ENCODE peak calls at places on chromosomes 7 and 10, in ten cellular contexts. One of them, this sample, is unnamed.

GRCh38 chr10:60942604-60943269 is 1.2 kb downstream of the RHOBTB1 start:
- DNase-seq in PC-3: peak; percentile 46
- DNase-seq in WERI-Rb-1: peak; percentile 9
- DNase-seq in endothelial cell: no peak
- DNase-seq in GM12865: peak; percentile 26
- DNase-seq in MM.1S: no peak
- DNase-seq in lower lobe of right lung: peak; percentile 65
- DNase-seq in AG09309: no peak
- DNase-seq in astrocyte of the spinal cord: peak; percentile 44
- DNase-seq in ovary: peak; percentile 53
- DNase-seq in this sample: no peak

GRCh38 chr7:98133181-98133580 is 26.5 kb downstream of the LMTK2 start:
- DNase-seq in GM12865: peak; percentile 83
- DNase-seq in ovary: no peak
- DNase-seq in PC-3: peak; percentile 73
- DNase-seq in astrocyte of the spinal cord: peak; percentile 22
- DNase-seq in MM.1S: peak; percentile 91
- DNase-seq in endothelial cell: no peak
- DNase-seq in AG09309: no peak
- DNase-seq in lower lobe of right lung: no peak
- DNase-seq in WERI-Rb-1: no peak
- DNase-seq in this sample: no peak

GRCh38 chr7:15801565-15801964 is 115.1 kb upstream of the MEOX2 start:
- DNase-seq in MM.1S: no peak
- DNase-seq in astrocyte of the spinal cord: peak; percentile 89
- DNase-seq in GM12865: no peak
- DNase-seq in PC-3: no peak
- DNase-seq in WERI-Rb-1: no peak
- DNase-seq in lower lobe of right lung: no peak
- DNase-seq in ovary: peak; percentile 22
- DNase-seq in endothelial cell: no peak
- DNase-seq in AG09309: peak; percentile 29
- DNase-seq in this sample: no peak

GRCh38 chr7:18607025-18607424 is 111.5 kb downstream of the HDAC9 start:
- DNase-seq in ovary: no peak
- DNase-seq in GM12865: no peak
- DNase-seq in MM.1S: no peak
- DNase-seq in astrocyte of the spinal cord: peak; percentile 56
- DNase-seq in endothelial cell: no peak
- DNase-seq in AG09309: no peak
- DNase-seq in PC-3: peak; percentile 58
- DNase-seq in WERI-Rb-1: no peak
- DNase-seq in lower lobe of right lung: no peak
- DNase-seq in this sample: peak; percentile 11

GRCh38 chr7:47441796-47442744 is 139.8 kb downstream of the TNS3 start:
- DNase-seq in endothelial cell: no peak
- DNase-seq in PC-3: no peak
- DNase-seq in astrocyte of the spinal cord: peak; percentile 23
- DNase-seq in ovary: no peak
- DNase-seq in WERI-Rb-1: no peak
- DNase-seq in AG09309: no peak
- DNase-seq in lower lobe of right lung: no peak
- DNase-seq in MM.1S: no peak
- DNase-seq in GM12865: no peak
- DNase-seq in this sample: no peak

GRCh38 chr10:36534471-36535002 is 590.9 kb upstream of the ANKRD30A start:
- DNase-seq in AG09309: peak; percentile 81
- DNase-seq in WERI-Rb-1: peak; percentile 9
- DNase-seq in lower lobe of right lung: no peak
- DNase-seq in ovary: no peak
- DNase-seq in endothelial cell: no peak
- DNase-seq in GM12865: peak; percentile 38
- DNase-seq in astrocyte of the spinal cord: peak; percentile 92
- DNase-seq in PC-3: peak; percentile 100
- DNase-seq in MM.1S: peak; percentile 67
- DNase-seq in this sample: peak; percentile 99

GRCh38 chr7:45582136-45582742 is 8.1 kb downstream of the ADCY1 start:
- DNase-seq in astrocyte of the spinal cord: no peak
- DNase-seq in AG09309: no peak
- DNase-seq in endothelial cell: no peak
- DNase-seq in lower lobe of right lung: no peak
- DNase-seq in ovary: no peak
- DNase-seq in MM.1S: no peak
- DNase-seq in WERI-Rb-1: no peak
- DNase-seq in GM12865: no peak
- DNase-seq in PC-3: no peak
- DNase-seq in this sample: no peak

GRCh38 chr10:18523025-18523424 is 128.4 kb downstream of the NSUN6 start:
- DNase-seq in GM12865: no peak
- DNase-seq in AG09309: no peak
- DNase-seq in lower lobe of right lung: no peak
- DNase-seq in WERI-Rb-1: no peak
- DNase-seq in MM.1S: no peak
- DNase-seq in astrocyte of the spinal cord: no peak
- DNase-seq in ovary: no peak
- DNase-seq in PC-3: no peak
- DNase-seq in endothelial cell: no peak
- DNase-seq in this sample: peak; percentile 4

GRCh38 chr10:66788142-66788541 is 137.7 kb upstream of the LRRTM3 start:
- DNase-seq in PC-3: no peak
- DNase-seq in GM12865: no peak
- DNase-seq in MM.1S: no peak
- DNase-seq in astrocyte of the spinal cord: no peak
- DNase-seq in ovary: no peak
- DNase-seq in lower lobe of right lung: no peak
- DNase-seq in endothelial cell: no peak
- DNase-seq in WERI-Rb-1: no peak
- DNase-seq in AG09309: no peak
- DNase-seq in this sample: no peak

GRCh38 chr10:17001961-17002749 is 127.5 kb downstream of the CUBN start:
- DNase-seq in MM.1S: peak; percentile 77
- DNase-seq in PC-3: no peak
- DNase-seq in WERI-Rb-1: no peak
- DNase-seq in astrocyte of the spinal cord: peak; percentile 99
- DNase-seq in AG09309: peak; percentile 96
- DNase-seq in lower lobe of right lung: no peak
- DNase-seq in GM12865: peak; percentile 46
- DNase-seq in ovary: peak; percentile 82
- DNase-seq in endothelial cell: no peak
- DNase-seq in this sample: peak; percentile 58

GRCh38 chr7:146661929-146662328 is 545.3 kb downstream of the CNTNAP2 start:
- DNase-seq in WERI-Rb-1: no peak
- DNase-seq in lower lobe of right lung: no peak
- DNase-seq in endothelial cell: no peak
- DNase-seq in astrocyte of the spinal cord: no peak
- DNase-seq in PC-3: no peak
- DNase-seq in MM.1S: no peak
- DNase-seq in ovary: no peak
- DNase-seq in GM12865: no peak
- DNase-seq in AG09309: no peak
- DNase-seq in this sample: no peak

GRCh38 chr7:8638076-8638475 is 204.7 kb downstream of the NXPH1 start:
- DNase-seq in ovary: no peak
- DNase-seq in AG09309: no peak
- DNase-seq in endothelial cell: no peak
- DNase-seq in GM12865: no peak
- DNase-seq in astrocyte of the spinal cord: peak; percentile 1
- DNase-seq in WERI-Rb-1: no peak
- DNase-seq in PC-3: peak; percentile 24
- DNase-seq in MM.1S: no peak
- DNase-seq in lower lobe of right lung: no peak
- DNase-seq in this sample: peak; percentile 35

GRCh38 chr7:106704000-106704840 is 43.3 kb upstream of the CCDC71L start:
- DNase-seq in WERI-Rb-1: no peak
- DNase-seq in ovary: no peak
- DNase-seq in astrocyte of the spinal cord: no peak
- DNase-seq in AG09309: no peak
- DNase-seq in lower lobe of right lung: no peak
- DNase-seq in PC-3: no peak
- DNase-seq in endothelial cell: no peak
- DNase-seq in MM.1S: peak; percentile 79
- DNase-seq in GM12865: peak; percentile 30
- DNase-seq in this sample: no peak

GRCh38 chr7:151859948-151860685 is 16.8 kb downstream of the PRKAG2 start:
- DNase-seq in MM.1S: no peak
- DNase-seq in astrocyte of the spinal cord: no peak
- DNase-seq in WERI-Rb-1: no peak
- DNase-seq in endothelial cell: no peak
- DNase-seq in GM12865: no peak
- DNase-seq in lower lobe of right lung: peak; percentile 30
- DNase-seq in ovary: no peak
- DNase-seq in PC-3: no peak
- DNase-seq in AG09309: no peak
- DNase-seq in this sample: no peak

GRCh38 chr7:71842376-71842775 is 569.8 kb downstream of the CALN1 start:
- DNase-seq in endothelial cell: no peak
- DNase-seq in ovary: no peak
- DNase-seq in AG09309: no peak
- DNase-seq in WERI-Rb-1: no peak
- DNase-seq in GM12865: no peak
- DNase-seq in PC-3: no peak
- DNase-seq in MM.1S: no peak
- DNase-seq in lower lobe of right lung: no peak
- DNase-seq in astrocyte of the spinal cord: no peak
- DNase-seq in this sample: no peak

GRCh38 chr10:5632430-5632829 is 34.0 kb downstream of the ASB13 start:
- DNase-seq in lower lobe of right lung: peak; percentile 71
- DNase-seq in endothelial cell: no peak
- DNase-seq in PC-3: peak; percentile 31
- DNase-seq in GM12865: no peak
- DNase-seq in ovary: no peak
- DNase-seq in AG09309: no peak
- DNase-seq in astrocyte of the spinal cord: no peak
- DNase-seq in WERI-Rb-1: no peak
- DNase-seq in MM.1S: no peak
- DNase-seq in this sample: peak; percentile 76

GRCh38 chr7:17239683-17240521 is 58.5 kb upstream of the AHR start:
- DNase-seq in AG09309: no peak
- DNase-seq in MM.1S: no peak
- DNase-seq in astrocyte of the spinal cord: peak; percentile 56
- DNase-seq in WERI-Rb-1: no peak
- DNase-seq in GM12865: no peak
- DNase-seq in PC-3: peak; percentile 53
- DNase-seq in ovary: no peak
- DNase-seq in lower lobe of right lung: no peak
- DNase-seq in endothelial cell: no peak
- DNase-seq in this sample: peak; percentile 0

GRCh38 chr10:119919823-119920222 is 27.3 kb downstream of the SEC23IP start:
- DNase-seq in ovary: no peak
- DNase-seq in GM12865: peak; percentile 31
- DNase-seq in endothelial cell: no peak
- DNase-seq in AG09309: no peak
- DNase-seq in PC-3: no peak
- DNase-seq in lower lobe of right lung: no peak
- DNase-seq in MM.1S: peak; percentile 35
- DNase-seq in WERI-Rb-1: no peak
- DNase-seq in astrocyte of the spinal cord: no peak
- DNase-seq in this sample: no peak

GRCh38 chr7:157228864-157229422 is 90.2 kb downstream of the UBE3C start:
- DNase-seq in PC-3: peak; percentile 45
- DNase-seq in ovary: no peak
- DNase-seq in astrocyte of the spinal cord: no peak
- DNase-seq in lower lobe of right lung: no peak
- DNase-seq in MM.1S: peak; percentile 21
- DNase-seq in GM12865: peak; percentile 29
- DNase-seq in WERI-Rb-1: peak; percentile 51
- DNase-seq in endothelial cell: peak; percentile 40
- DNase-seq in AG09309: no peak
- DNase-seq in this sample: peak; percentile 42

GRCh38 chr7:157219154-157219553 is 80.4 kb downstream of the UBE3C start:
- DNase-seq in PC-3: no peak
- DNase-seq in lower lobe of right lung: no peak
- DNase-seq in AG09309: no peak
- DNase-seq in GM12865: peak; percentile 44
- DNase-seq in ovary: no peak
- DNase-seq in MM.1S: no peak
- DNase-seq in WERI-Rb-1: no peak
- DNase-seq in endothelial cell: no peak
- DNase-seq in astrocyte of the spinal cord: no peak
- DNase-seq in this sample: no peak

GRCh38 chr7:157220916-157221569 is 82.3 kb downstream of the UBE3C start:
- DNase-seq in PC-3: no peak
- DNase-seq in astrocyte of the spinal cord: no peak
- DNase-seq in WERI-Rb-1: no peak
- DNase-seq in MM.1S: no peak
- DNase-seq in lower lobe of right lung: no peak
- DNase-seq in AG09309: no peak
- DNase-seq in ovary: no peak
- DNase-seq in endothelial cell: no peak
- DNase-seq in GM12865: no peak
- DNase-seq in this sample: no peak

GRCh38 chr7:157224627-157225026 is 85.9 kb downstream of the UBE3C start:
- DNase-seq in astrocyte of the spinal cord: peak; percentile 37
- DNase-seq in lower lobe of right lung: no peak
- DNase-seq in endothelial cell: no peak
- DNase-seq in MM.1S: no peak
- DNase-seq in ovary: no peak
- DNase-seq in AG09309: no peak
- DNase-seq in GM12865: no peak
- DNase-seq in WERI-Rb-1: no peak
- DNase-seq in PC-3: peak; percentile 23
- DNase-seq in this sample: no peak
- TF ChIP-seq CTCF in astrocyte of the spinal cord: no peak
- TF ChIP-seq CTCF in lower lobe of right lung: no peak
- TF ChIP-seq CTCF in endothelial cell: no peak
- TF ChIP-seq CTCF in MM.1S: no peak
- TF ChIP-seq CTCF in ovary: no peak
- TF ChIP-seq CTCF in AG09309: peak; percentile 24
- TF ChIP-seq CTCF in GM12865: no peak
- TF ChIP-seq CTCF in WERI-Rb-1: no peak
- TF ChIP-seq CTCF in PC-3: peak; percentile 53
- TF ChIP-seq CTCF in this sample: peak; percentile 12

GRCh38 chr10:11353229-11353896 is 258.1 kb downstream of the USP6NL start:
- DNase-seq in PC-3: no peak
- DNase-seq in MM.1S: no peak
- DNase-seq in ovary: no peak
- DNase-seq in endothelial cell: no peak
- DNase-seq in lower lobe of right lung: no peak
- DNase-seq in AG09309: no peak
- DNase-seq in astrocyte of the spinal cord: no peak
- DNase-seq in GM12865: no peak
- DNase-seq in WERI-Rb-1: no peak
- DNase-seq in this sample: no peak
- TF ChIP-seq CTCF in PC-3: no peak
- TF ChIP-seq CTCF in MM.1S: no peak
- TF ChIP-seq CTCF in ovary: no peak
- TF ChIP-seq CTCF in endothelial cell: no peak
- TF ChIP-seq CTCF in lower lobe of right lung: no peak
- TF ChIP-seq CTCF in AG09309: no peak
- TF ChIP-seq CTCF in astrocyte of the spinal cord: no peak
- TF ChIP-seq CTCF in GM12865: no peak
- TF ChIP-seq CTCF in WERI-Rb-1: no peak
- TF ChIP-seq CTCF in this sample: no peak

GRCh38 chr10:7281429-7281828 is 129.4 kb downstream of the SFMBT2 start:
- DNase-seq in WERI-Rb-1: no peak
- DNase-seq in PC-3: no peak
- DNase-seq in endothelial cell: no peak
- DNase-seq in GM12865: no peak
- DNase-seq in MM.1S: no peak
- DNase-seq in AG09309: no peak
- DNase-seq in ovary: no peak
- DNase-seq in lower lobe of right lung: no peak
- DNase-seq in astrocyte of the spinal cord: no peak
- DNase-seq in this sample: no peak
- TF ChIP-seq CTCF in WERI-Rb-1: no peak
- TF ChIP-seq CTCF in PC-3: no peak
- TF ChIP-seq CTCF in endothelial cell: no peak
- TF ChIP-seq CTCF in GM12865: no peak
- TF ChIP-seq CTCF in MM.1S: no peak
- TF ChIP-seq CTCF in AG09309: no peak
- TF ChIP-seq CTCF in ovary: no peak
- TF ChIP-seq CTCF in lower lobe of right lung: no peak
- TF ChIP-seq CTCF in astrocyte of the spinal cord: no peak
- TF ChIP-seq CTCF in this sample: no peak

GRCh38 chr10:62459500-62459899 is 85.3 kb downstream of the ZNF365 start:
- DNase-seq in endothelial cell: no peak
- DNase-seq in lower lobe of right lung: no peak
- DNase-seq in MM.1S: no peak
- DNase-seq in PC-3: no peak
- DNase-seq in GM12865: no peak
- DNase-seq in astrocyte of the spinal cord: no peak
- DNase-seq in ovary: no peak
- DNase-seq in AG09309: no peak
- DNase-seq in WERI-Rb-1: no peak
- DNase-seq in this sample: no peak
- TF ChIP-seq CTCF in endothelial cell: no peak
- TF ChIP-seq CTCF in lower lobe of right lung: no peak
- TF ChIP-seq CTCF in MM.1S: no peak
- TF ChIP-seq CTCF in PC-3: no peak
- TF ChIP-seq CTCF in GM12865: no peak
- TF ChIP-seq CTCF in astrocyte of the spinal cord: no peak
- TF ChIP-seq CTCF in ovary: no peak
- TF ChIP-seq CTCF in AG09309: no peak
- TF ChIP-seq CTCF in WERI-Rb-1: no peak
- TF ChIP-seq CTCF in this sample: no peak

This sample was measured in MCF 10A.